ENCODE peak calls at places on chromosomes 5 and 9, in five cellular contexts. F is COR-L47, K is HuH-7, U is fibroblast of the aortic adventitia, A is gastrocnemius medialis. L is an unnamed sample.

GRCh38 chr9:134695144-134695543 is 53.5 kb downstream of the COL5A1 start:
- DNase-seq in F (no peak), K (no peak), U (no peak), A (no peak), L (no peak)

GRCh38 chr5:160520609-160521391 is 99.1 kb downstream of the PTTG1 start:
- DNase-seq in U (no peak), F (no peak), K (no peak), A (no peak), L (no peak)

GRCh38 chr9:100595391-100596199 is 17.7 kb downstream of the CAVIN4 start:
- DNase-seq in F (peak; percentile 33), K (peak; percentile 42), U (peak; percentile 83), A (no peak), L (peak; percentile 58)

GRCh38 chr5:123344819-123345426 is 78.3 kb downstream of the CEP120 start:
- DNase-seq in A (no peak), F (peak; percentile 16), U (peak; percentile 75), K (peak; percentile 1), L (peak; percentile 15)

GRCh38 chr5:75395277-75395676 is 58.3 kb downstream of the HMGCR start:
- DNase-seq in K (no peak), U (no peak), A (no peak), F (no peak), L (no peak)

GRCh38 chr9:93256878-93257807 is 73.2 kb downstream of the WNK2 start:
- DNase-seq in K (no peak), A (peak; percentile 14), F (no peak), U (no peak), L (no peak)

GRCh38 chr5:91022518-91022917 is 360.6 kb downstream of the ARRDC3 start:
- DNase-seq in A (no peak), U (no peak), F (no peak), K (no peak), L (no peak)

GRCh38 chr5:53473644-53474043 is 6.8 kb upstream of the FST start:
- DNase-seq in A (no peak), K (no peak), F (no peak), U (no peak), L (no peak)

GRCh38 chr5:133595465-133595864 is 16.9 kb downstream of the FSTL4 start:
- DNase-seq in F (no peak), A (no peak), U (no peak), K (no peak), L (no peak)